ENCODE peak calls at places on chromosomes 12 and 14, in nine cellular contexts. E, X, U, B, D, A, W, K and T are unnamed samples.

GRCh38 chr14:85131523-85131922 is 398.4 kb upstream of the FLRT2 start:
- DNase-seq in E (no peak), D (no peak), B (no peak), X (no peak), K (no peak), U (no peak), A (no peak), W (no peak), T (peak)

GRCh38 chr14:91867316-91867988 is at the start of gene TC2N:
- DNase-seq in B (no peak), X (peak), A (no peak), U (peak), W (no peak), D (no peak), K (no peak), E (no peak), T (no peak)

GRCh38 chr12:111396726-111397445 is 8.8 kb upstream of the SH2B3 start:
- DNase-seq in U (peak), K (peak), W (peak), D (peak), E (peak), A (no peak), X (peak), B (peak), T (peak)

GRCh38 chr14:25477699-25478098 is 427.8 kb upstream of the STXBP6 start:
- DNase-seq in E (no peak), K (no peak), X (no peak), A (no peak), W (no peak), B (no peak), D (no peak), U (no peak), T (no peak)

GRCh38 chr14:70624972-70625371 is 16.7 kb upstream of the TTC9 start:
- DNase-seq in B (no peak), U (no peak), A (no peak), W (no peak), X (no peak), K (no peak), E (no peak), D (no peak), T (peak)

GRCh38 chr12:3342051-3342450 is 149.0 kb upstream of the PRMT8 start:
- DNase-seq in U (no peak), K (no peak), B (peak), D (no peak), W (peak), A (no peak), E (peak), X (no peak), T (no peak)

GRCh38 chr14:75144944-75145343 is 18.1 kb upstream of the NEK9 start:
- DNase-seq in W (no peak), D (no peak), X (no peak), A (no peak), E (no peak), K (no peak), B (no peak), U (no peak), T (no peak)

GRCh38 chr14:77622562-77622961 is 6.1 kb upstream of the SPTLC2 start:
- DNase-seq in X (no peak), K (no peak), D (no peak), A (no peak), W (no peak), E (peak), U (no peak), B (no peak), T (no peak)

GRCh38 chr12:2624543-2625266 is 170.1 kb upstream of the FKBP4 start:
- DNase-seq in B (no peak), W (peak), A (no peak), D (no peak), X (no peak), E (no peak), U (no peak), K (no peak), T (peak)

GRCh38 chr14:21505009-21505553 is 6.1 kb downstream of the METTL3 start:
- DNase-seq in X (no peak), B (peak), A (no peak), U (peak), K (no peak), E (no peak), W (no peak), D (no peak), T (no peak)

GRCh38 chr14:100401031-100401692 is 78.0 kb downstream of the SLC25A47 start:
- DNase-seq in K (no peak), X (no peak), W (no peak), A (no peak), U (no peak), E (no peak), D (no peak), B (no peak), T (no peak)

GRCh38 chr14:96037891-96038557 is 1.1 kb upstream of the C14orf132 start:
- DNase-seq in K (peak), D (peak), E (no peak), W (no peak), U (no peak), X (no peak), A (no peak), B (no peak), T (no peak)

GRCh38 chr14:98743536-98743935 is 528.5 kb downstream of the BCL11B start:
- DNase-seq in A (no peak), X (no peak), B (no peak), U (no peak), K (peak), E (no peak), D (no peak), W (no peak), T (no peak)

GRCh38 chr12:103301642-103302620 is 193.8 kb downstream of the C12orf42 start:
- DNase-seq in E (no peak), A (no peak), W (no peak), K (no peak), X (no peak), U (no peak), D (no peak), B (no peak), T (no peak)

GRCh38 chr12:24562761-24563392 is 386.0 kb downstream of the BCAT1 start:
- DNase-seq in B (peak), K (no peak), E (peak), X (peak), D (no peak), U (no peak), W (peak), A (no peak), T (no peak)

GRCh38 chr14:63901434-63902085 is 48.8 kb downstream of the SYNE2 start:
- DNase-seq in X (no peak), B (no peak), K (no peak), U (no peak), D (no peak), W (no peak), E (no peak), A (peak), T (no peak)

GRCh38 chr12:114750905-114751304 is 66.9 kb upstream of the TBX3 start:
- DNase-seq in B (no peak), A (no peak), X (no peak), E (no peak), U (no peak), K (no peak), W (no peak), D (no peak), T (no peak)

GRCh38 chr14:93967637-93968250 is 8.6 kb downstream of the ASB2 start:
- DNase-seq in K (no peak), X (no peak), B (peak), W (no peak), E (no peak), D (no peak), A (no peak), U (no peak), T (no peak)

GRCh38 chr12:47942327-47943230 is 20.8 kb upstream of the TMEM106C start:
- DNase-seq in U (peak), X (no peak), A (no peak), K (no peak), D (no peak), E (no peak), B (peak), W (no peak), T (no peak)

GRCh38 chr12:76462668-76463224 is 96.8 kb downstream of the OSBPL8 start:
- DNase-seq in K (no peak), B (no peak), X (no peak), U (no peak), A (no peak), E (no peak), W (no peak), D (no peak), T (no peak)

GRCh38 chr12:123900898-123901376 is 71.7 kb downstream of the CCDC92 start:
- DNase-seq in A (no peak), X (peak), K (no peak), B (no peak), D (no peak), E (no peak), U (no peak), W (no peak), T (no peak)

GRCh38 chr14:77023001-77023996 is 5.2 kb downstream of the IRF2BPL start:
- DNase-seq in W (peak), D (no peak), X (no peak), K (no peak), U (peak), A (no peak), B (no peak), E (no peak), T (no peak)

GRCh38 chr14:101122855-101123129 is 219.3 kb upstream of the RTL1 start:
- DNase-seq in E (no peak), D (no peak), X (peak), W (no peak), A (no peak), B (no peak), U (no peak), K (peak), T (no peak)

GRCh38 chr14:23518716-23519115 is 32.8 kb downstream of the ZFHX2 start:
- DNase-seq in E (no peak), K (no peak), D (no peak), X (no peak), W (no peak), U (no peak), A (no peak), B (no peak), T (no peak)

GRCh38 chr12:69685810-69686209 is 13.3 kb downstream of the BEST3 start:
- DNase-seq in A (peak), E (no peak), D (no peak), K (no peak), B (no peak), W (no peak), U (no peak), X (no peak), T (peak)

GRCh38 chr14:43872222-43872621 is 634.9 kb downstream of the FSCB start:
- DNase-seq in B (no peak), K (no peak), A (no peak), E (no peak), W (no peak), X (no peak), U (no peak), D (no peak), T (no peak)

GRCh38 chr12:98154850-98155249 is 360.5 kb upstream of the TMPO start:
- DNase-seq in K (no peak), A (no peak), X (no peak), B (no peak), U (no peak), E (peak), W (no peak), D (no peak), T (no peak)

GRCh38 chr12:38161123-38162000 is 155.2 kb upstream of the ALG10B start:
- DNase-seq in K (peak), E (no peak), U (no peak), W (no peak), A (no peak), D (no peak), X (no peak), B (no peak), T (no peak)

GRCh38 chr12:68623984-68624383 is 13.3 kb downstream of the RAP1B start:
- DNase-seq in W (no peak), A (peak), E (no peak), X (no peak), U (no peak), B (no peak), D (no peak), K (no peak), T (no peak)

GRCh38 chr14:103102689-103103260 is 8.2 kb downstream of the EXOC3L4 start:
- DNase-seq in B (no peak), A (no peak), X (no peak), E (no peak), K (no peak), W (no peak), D (no peak), U (no peak), T (no peak)

GRCh38 chr14:85317491-85318021 is 212.4 kb upstream of the FLRT2 start:
- DNase-seq in U (no peak), K (no peak), D (no peak), W (no peak), X (no peak), B (no peak), A (peak), E (no peak), T (no peak)

GRCh38 chr12:10363922-10364838 is 25.7 kb downstream of the KLRK1 start:
- DNase-seq in A (no peak), E (peak), D (no peak), U (peak), K (no peak), X (peak), W (peak), B (peak), T (no peak)

GRCh38 chr12:78684419-78684818 is 180.2 kb upstream of the SYT1 start:
- DNase-seq in W (no peak), U (no peak), D (no peak), X (no peak), E (no peak), A (no peak), B (no peak), K (no peak), T (no peak)

GRCh38 chr12:57097554-57097835 is 8.6 kb downstream of the NAB2 start:
- DNase-seq in E (no peak), D (no peak), X (no peak), U (no peak), W (no peak), A (no peak), K (no peak), B (no peak), T (no peak)